ENCODE peak calls at places on chromosomes 13 and 19, in eight cellular contexts. B, R, E, Z, A, D, U and P are unnamed samples.

GRCh38 chr19:58117841-58118575 is 20.0 kb upstream of the ZSCAN18 start:
- ATAC-seq in R (no peak), E (no peak), B (no peak), D (no peak), Z (no peak), U (no peak), A (no peak), P (no peak)

GRCh38 chr13:73303858-73304257 is 245.1 kb downstream of the KLF5 start:
- ATAC-seq in U (peak; percentile 84), A (no peak), D (no peak), Z (no peak), E (no peak), R (peak; percentile 100), B (no peak), P (no peak)

GRCh38 chr13:40189885-40190655 is 476.4 kb downstream of the FOXO1 start:
- ATAC-seq in A (no peak), R (peak; percentile 8), E (no peak), Z (no peak), D (no peak), U (peak; percentile 0), B (no peak), P (peak; percentile 53)

GRCh38 chr13:107421951-107422350 is 793.4 kb downstream of the LIG4 start:
- ATAC-seq in E (no peak), D (no peak), R (no peak), B (no peak), U (no peak), Z (no peak), A (no peak), P (peak; percentile 60)

GRCh38 chr19:15441317-15441716 is 8.4 kb downstream of the WIZ start:
- ATAC-seq in Z (no peak), U (no peak), B (no peak), A (no peak), D (no peak), E (no peak), R (no peak), P (no peak)

GRCh38 chr19:18948976-18949356 is 7.9 kb upstream of the HOMER3 start:
- ATAC-seq in Z (no peak), A (no peak), D (no peak), B (no peak), U (no peak), E (no peak), R (no peak), P (no peak)

GRCh38 chr13:41008349-41008980 is 10.7 kb downstream of the ELF1 start:
- ATAC-seq in Z (peak; percentile 22), A (no peak), E (no peak), D (peak; percentile 78), R (peak; percentile 57), U (peak; percentile 78), B (peak; percentile 2), P (no peak)

GRCh38 chr13:85512421-85512820 is 286.8 kb downstream of the SLITRK6 start:
- ATAC-seq in R (no peak), Z (peak; percentile 81), E (no peak), B (no peak), U (no peak), D (peak; percentile 52), A (no peak), P (no peak)

GRCh38 chr19:33063356-33064116 is 1.2 kb downstream of the RHPN2 start:
- ATAC-seq in B (no peak), Z (peak; percentile 53), R (peak; percentile 12), D (peak; percentile 41), E (peak; percentile 51), U (no peak), A (no peak), P (peak; percentile 3)

GRCh38 chr13:86399572-86399971 is 600.4 kb upstream of the SLITRK6 start:
- ATAC-seq in B (no peak), E (no peak), A (no peak), R (no peak), Z (no peak), D (no peak), U (no peak), P (no peak)

GRCh38 chr13:110246530-110246929 is 60.4 kb downstream of the COL4A1 start:
- ATAC-seq in R (no peak), D (peak; percentile 3), E (no peak), Z (no peak), U (no peak), A (no peak), B (no peak), P (no peak)